ENCODE peak calls at places on chromosome 4, in ten cellular contexts. One of them, this sample, is unnamed.

GRCh38 chr4:131013226-131013625 is 1917.3 kb downstream of the C4orf33 start:
- DNase-seq in neural progenitor cell: no peak
- DNase-seq in astrocyte: no peak
- DNase-seq in GM23248: no peak
- DNase-seq in K562: no peak
- DNase-seq in mammary epithelial cell: no peak
- DNase-seq in hepatocyte: no peak
- DNase-seq in PC-3: no peak
- DNase-seq in endothelial cell of umbilical vein: no peak
- DNase-seq in MM.1S: no peak
- DNase-seq in this sample: no peak

GRCh38 chr4:158172558-158173258 is at the start of gene GASK1B:
- DNase-seq in astrocyte: peak; percentile 79
- DNase-seq in mammary epithelial cell: peak; percentile 42
- DNase-seq in PC-3: peak; percentile 70
- DNase-seq in K562: no peak
- DNase-seq in GM23248: peak; percentile 75
- DNase-seq in MM.1S: peak; percentile 59
- DNase-seq in neural progenitor cell: peak; percentile 49
- DNase-seq in endothelial cell of umbilical vein: peak; percentile 91
- DNase-seq in hepatocyte: peak; percentile 76
- DNase-seq in this sample: peak; percentile 80

GRCh38 chr4:137676357-137676998 is 144.2 kb upstream of the PCDH18 start:
- DNase-seq in neural progenitor cell: no peak
- DNase-seq in mammary epithelial cell: no peak
- DNase-seq in GM23248: no peak
- DNase-seq in MM.1S: no peak
- DNase-seq in hepatocyte: no peak
- DNase-seq in PC-3: peak; percentile 33
- DNase-seq in astrocyte: no peak
- DNase-seq in K562: no peak
- DNase-seq in endothelial cell of umbilical vein: no peak
- DNase-seq in this sample: no peak

GRCh38 chr4:168549145-168549544 is 52.3 kb downstream of the PALLD start:
- DNase-seq in neural progenitor cell: no peak
- DNase-seq in mammary epithelial cell: no peak
- DNase-seq in GM23248: no peak
- DNase-seq in K562: no peak
- DNase-seq in astrocyte: no peak
- DNase-seq in PC-3: no peak
- DNase-seq in hepatocyte: no peak
- DNase-seq in MM.1S: no peak
- DNase-seq in endothelial cell of umbilical vein: no peak
- DNase-seq in this sample: no peak

GRCh38 chr4:74297556-74297955 is 10.7 kb upstream of the EPGN start:
- DNase-seq in mammary epithelial cell: no peak
- DNase-seq in endothelial cell of umbilical vein: no peak
- DNase-seq in GM23248: no peak
- DNase-seq in PC-3: no peak
- DNase-seq in hepatocyte: no peak
- DNase-seq in neural progenitor cell: no peak
- DNase-seq in MM.1S: no peak
- DNase-seq in astrocyte: no peak
- DNase-seq in K562: no peak
- DNase-seq in this sample: no peak

GRCh38 chr4:165209796-165210195 is 2.4 kb downstream of the KLHL2 start:
- DNase-seq in neural progenitor cell: no peak
- DNase-seq in K562: no peak
- DNase-seq in astrocyte: no peak
- DNase-seq in mammary epithelial cell: no peak
- DNase-seq in GM23248: no peak
- DNase-seq in PC-3: peak; percentile 2
- DNase-seq in hepatocyte: no peak
- DNase-seq in MM.1S: no peak
- DNase-seq in endothelial cell of umbilical vein: no peak
- DNase-seq in this sample: no peak

GRCh38 chr4:161522031-161522430 is 641.8 kb downstream of the FSTL5 start:
- DNase-seq in neural progenitor cell: no peak
- DNase-seq in K562: no peak
- DNase-seq in PC-3: no peak
- DNase-seq in hepatocyte: no peak
- DNase-seq in mammary epithelial cell: no peak
- DNase-seq in endothelial cell of umbilical vein: peak; percentile 12
- DNase-seq in MM.1S: no peak
- DNase-seq in astrocyte: peak; percentile 20
- DNase-seq in GM23248: no peak
- DNase-seq in this sample: peak; percentile 12

GRCh38 chr4:30103455-30103854 is 616.7 kb upstream of the PCDH7 start:
- DNase-seq in K562: no peak
- DNase-seq in MM.1S: no peak
- DNase-seq in GM23248: peak; percentile 1
- DNase-seq in mammary epithelial cell: peak; percentile 14
- DNase-seq in neural progenitor cell: no peak
- DNase-seq in astrocyte: peak; percentile 10
- DNase-seq in PC-3: peak; percentile 54
- DNase-seq in endothelial cell of umbilical vein: peak; percentile 71
- DNase-seq in hepatocyte: no peak
- DNase-seq in this sample: peak; percentile 32

GRCh38 chr4:26298198-26298950 is 22.4 kb upstream of the RBPJ start:
- DNase-seq in hepatocyte: no peak
- DNase-seq in endothelial cell of umbilical vein: peak; percentile 6
- DNase-seq in astrocyte: peak; percentile 65
- DNase-seq in GM23248: peak; percentile 86
- DNase-seq in neural progenitor cell: peak; percentile 54
- DNase-seq in PC-3: peak; percentile 71
- DNase-seq in mammary epithelial cell: no peak
- DNase-seq in MM.1S: no peak
- DNase-seq in K562: no peak
- DNase-seq in this sample: peak; percentile 81

GRCh38 chr4:176084769-176085168 is 19.1 kb downstream of the WDR17 start:
- DNase-seq in mammary epithelial cell: no peak
- DNase-seq in PC-3: no peak
- DNase-seq in MM.1S: no peak
- DNase-seq in K562: no peak
- DNase-seq in neural progenitor cell: no peak
- DNase-seq in GM23248: peak; percentile 3
- DNase-seq in hepatocyte: no peak
- DNase-seq in endothelial cell of umbilical vein: no peak
- DNase-seq in astrocyte: no peak
- DNase-seq in this sample: no peak

GRCh38 chr4:41757521-41758156 is 9.1 kb upstream of the PHOX2B start:
- DNase-seq in PC-3: peak; percentile 35
- DNase-seq in GM23248: no peak
- DNase-seq in neural progenitor cell: peak; percentile 43
- DNase-seq in MM.1S: no peak
- DNase-seq in astrocyte: no peak
- DNase-seq in K562: no peak
- DNase-seq in hepatocyte: no peak
- DNase-seq in mammary epithelial cell: no peak
- DNase-seq in endothelial cell of umbilical vein: peak; percentile 78
- DNase-seq in this sample: no peak

GRCh38 chr4:1082215-1083182 is 30.9 kb downstream of the RNF212 start:
- DNase-seq in MM.1S: peak; percentile 15
- DNase-seq in hepatocyte: peak; percentile 62
- DNase-seq in K562: no peak
- DNase-seq in mammary epithelial cell: peak; percentile 98
- DNase-seq in GM23248: peak; percentile 97
- DNase-seq in astrocyte: peak; percentile 59
- DNase-seq in PC-3: peak; percentile 92
- DNase-seq in neural progenitor cell: no peak
- DNase-seq in endothelial cell of umbilical vein: peak; percentile 43
- DNase-seq in this sample: peak; percentile 73

GRCh38 chr4:139083533-139084424 is 68.2 kb downstream of the NOCT start:
- DNase-seq in mammary epithelial cell: peak; percentile 85
- DNase-seq in PC-3: peak; percentile 85
- DNase-seq in K562: peak; percentile 72
- DNase-seq in hepatocyte: peak; percentile 95
- DNase-seq in astrocyte: peak; percentile 88
- DNase-seq in endothelial cell of umbilical vein: peak; percentile 91
- DNase-seq in MM.1S: peak; percentile 91
- DNase-seq in neural progenitor cell: peak; percentile 95
- DNase-seq in GM23248: peak; percentile 94
- DNase-seq in this sample: peak; percentile 94

GRCh38 chr4:73421708-73422457 is 14.1 kb upstream of the AFP start:
- DNase-seq in hepatocyte: no peak
- DNase-seq in K562: no peak
- DNase-seq in endothelial cell of umbilical vein: no peak
- DNase-seq in GM23248: no peak
- DNase-seq in PC-3: no peak
- DNase-seq in astrocyte: no peak
- DNase-seq in MM.1S: no peak
- DNase-seq in neural progenitor cell: no peak
- DNase-seq in mammary epithelial cell: no peak
- DNase-seq in this sample: no peak

GRCh38 chr4:181157647-181158046 is 1085.6 kb upstream of the TENM3 start:
- DNase-seq in hepatocyte: no peak
- DNase-seq in astrocyte: no peak
- DNase-seq in neural progenitor cell: no peak
- DNase-seq in PC-3: no peak
- DNase-seq in mammary epithelial cell: no peak
- DNase-seq in endothelial cell of umbilical vein: no peak
- DNase-seq in MM.1S: peak; percentile 74
- DNase-seq in GM23248: no peak
- DNase-seq in K562: no peak
- DNase-seq in this sample: no peak

GRCh38 chr4:3762264-3762663 is 3.9 kb upstream of the ADRA2C start:
- DNase-seq in MM.1S: no peak
- DNase-seq in mammary epithelial cell: no peak
- DNase-seq in neural progenitor cell: no peak
- DNase-seq in GM23248: no peak
- DNase-seq in astrocyte: no peak
- DNase-seq in PC-3: no peak
- DNase-seq in endothelial cell of umbilical vein: no peak
- DNase-seq in K562: no peak
- DNase-seq in hepatocyte: no peak
- DNase-seq in this sample: no peak

GRCh38 chr4:185004562-185005208 is 13.6 kb upstream of the HELT start:
- DNase-seq in K562: no peak
- DNase-seq in hepatocyte: no peak
- DNase-seq in neural progenitor cell: peak; percentile 69
- DNase-seq in PC-3: no peak
- DNase-seq in GM23248: no peak
- DNase-seq in mammary epithelial cell: no peak
- DNase-seq in MM.1S: no peak
- DNase-seq in astrocyte: no peak
- DNase-seq in endothelial cell of umbilical vein: no peak
- DNase-seq in this sample: no peak

GRCh38 chr4:128810331-128810870 is 901 bp downstream of the JADE1 start:
- DNase-seq in neural progenitor cell: peak; percentile 23
- DNase-seq in GM23248: peak; percentile 65
- DNase-seq in MM.1S: peak; percentile 69
- DNase-seq in endothelial cell of umbilical vein: no peak
- DNase-seq in hepatocyte: peak; percentile 51
- DNase-seq in K562: peak; percentile 65
- DNase-seq in astrocyte: peak; percentile 64
- DNase-seq in mammary epithelial cell: no peak
- DNase-seq in PC-3: peak; percentile 13
- DNase-seq in this sample: peak; percentile 52

DNA sequence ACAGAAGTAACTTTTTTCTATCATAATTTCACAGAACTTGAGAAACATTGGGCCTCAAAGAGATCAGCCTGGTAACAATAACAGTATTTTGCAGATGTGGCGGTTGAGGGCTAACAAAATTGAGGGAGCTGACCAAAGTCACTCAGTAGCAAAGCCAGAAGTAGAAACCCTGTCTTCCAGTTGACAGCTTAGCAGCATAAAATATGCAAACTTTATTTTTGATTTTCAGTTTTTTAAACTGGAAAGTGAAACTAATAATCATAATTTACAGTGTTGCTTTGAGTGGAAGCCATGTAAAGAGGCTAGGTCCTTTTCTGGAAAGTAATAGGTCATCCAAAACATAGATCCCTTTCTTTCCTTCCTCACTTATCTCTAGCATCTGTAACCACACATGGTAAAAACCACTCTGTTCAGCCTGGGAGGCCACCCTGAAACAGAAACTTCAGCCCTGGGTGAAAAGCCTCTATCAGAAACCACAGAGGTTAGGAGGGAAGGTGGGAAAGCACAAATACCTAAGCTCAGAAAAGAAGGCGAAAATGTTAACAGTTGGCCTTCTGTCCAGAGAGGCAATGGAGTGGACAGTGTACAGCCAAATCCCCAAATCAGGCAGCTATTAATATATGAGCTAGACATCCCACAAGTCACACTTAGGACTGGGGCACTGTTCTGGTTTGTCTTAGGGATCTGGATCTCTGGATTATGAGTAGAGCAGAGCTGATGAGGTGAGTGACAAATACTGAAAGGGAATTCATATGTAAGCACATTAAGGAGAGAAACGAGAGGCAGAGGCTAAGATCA is 61.1 kb upstream of the ARSJ start:
- DNase-seq in astrocyte: peak; percentile 63
- DNase-seq in endothelial cell of umbilical vein: no peak
- DNase-seq in K562: no peak
- DNase-seq in mammary epithelial cell: peak; percentile 84
- DNase-seq in GM23248: peak; percentile 6
- DNase-seq in PC-3: peak; percentile 29
- DNase-seq in MM.1S: peak; percentile 74
- DNase-seq in hepatocyte: no peak
- DNase-seq in neural progenitor cell: no peak
- DNase-seq in this sample: peak; percentile 17
- TF ChIP-seq EZH2 in astrocyte: no peak
- TF ChIP-seq EZH2 in endothelial cell of umbilical vein: no peak
- TF ChIP-seq EZH2 in K562: no peak
- TF ChIP-seq EZH2 in mammary epithelial cell: no peak
- TF ChIP-seq EZH2 in GM23248: no peak
- TF ChIP-seq EZH2 in PC-3: no peak
- TF ChIP-seq EZH2 in MM.1S: no peak
- TF ChIP-seq EZH2 in hepatocyte: no peak
- TF ChIP-seq EZH2 in neural progenitor cell: no peak
- TF ChIP-seq EZH2 in this sample: no peak

GRCh38 chr4:141912831-141913230 is 276.4 kb downstream of the IL15 start:
- DNase-seq in neural progenitor cell: no peak
- DNase-seq in astrocyte: no peak
- DNase-seq in MM.1S: no peak
- DNase-seq in PC-3: no peak
- DNase-seq in endothelial cell of umbilical vein: peak; percentile 97
- DNase-seq in GM23248: no peak
- DNase-seq in K562: peak; percentile 69
- DNase-seq in hepatocyte: peak; percentile 14
- DNase-seq in mammary epithelial cell: no peak
- DNase-seq in this sample: peak; percentile 10
- H3K4me2 ChIP-seq in neural progenitor cell: no peak overlapping the region
- H3K4me2 ChIP-seq in astrocyte: no peak overlapping the region
- H3K4me2 ChIP-seq in MM.1S: no peak overlapping the region
- H3K4me2 ChIP-seq in PC-3: no peak overlapping the region
- H3K4me2 ChIP-seq in endothelial cell of umbilical vein: peak overlapping the region; percentile 2
- H3K4me2 ChIP-seq in GM23248: no peak overlapping the region
- H3K4me2 ChIP-seq in K562: peak overlapping the region; percentile 12
- H3K4me2 ChIP-seq in hepatocyte: no peak overlapping the region
- H3K4me2 ChIP-seq in mammary epithelial cell: no peak overlapping the region
- H3K4me2 ChIP-seq in this sample: no peak overlapping the region

GRCh38 chr4:110628321-110629213 is 5.7 kb upstream of the PITX2 start:
- DNase-seq in PC-3: no peak
- DNase-seq in neural progenitor cell: peak; percentile 68
- DNase-seq in astrocyte: no peak
- DNase-seq in K562: no peak
- DNase-seq in mammary epithelial cell: no peak
- DNase-seq in MM.1S: no peak
- DNase-seq in endothelial cell of umbilical vein: no peak
- DNase-seq in GM23248: no peak
- DNase-seq in hepatocyte: no peak
- DNase-seq in this sample: no peak
- H3K9me3 ChIP-seq in PC-3: no peaks in the 10 kb centered on the region
- H3K9me3 ChIP-seq in neural progenitor cell: no peaks in the 10 kb centered on the region
- H3K9me3 ChIP-seq in astrocyte: peaks cover 11% of the 10 kb centered on the region
- H3K9me3 ChIP-seq in K562: no peaks in the 10 kb centered on the region
- H3K9me3 ChIP-seq in mammary epithelial cell: peaks cover 4% of the 10 kb centered on the region
- H3K9me3 ChIP-seq in MM.1S: no peaks in the 10 kb centered on the region
- H3K9me3 ChIP-seq in endothelial cell of umbilical vein: no peaks in the 10 kb centered on the region
- H3K9me3 ChIP-seq in GM23248: no peaks in the 10 kb centered on the region
- H3K9me3 ChIP-seq in hepatocyte: no peaks in the 10 kb centered on the region
- H3K9me3 ChIP-seq in this sample: no peaks in the 10 kb centered on the region

GRCh38 chr4:190019023-190019858 is 7.8 kb downstream of the FRG2 start:
- DNase-seq in endothelial cell of umbilical vein: no peak
- DNase-seq in astrocyte: no peak
- DNase-seq in neural progenitor cell: peak; percentile 46
- DNase-seq in mammary epithelial cell: no peak
- DNase-seq in GM23248: peak; percentile 15
- DNase-seq in PC-3: no peak
- DNase-seq in hepatocyte: no peak
- DNase-seq in MM.1S: no peak
- DNase-seq in K562: no peak
- DNase-seq in this sample: no peak
- TF ChIP-seq EZH2 in endothelial cell of umbilical vein: no peak
- TF ChIP-seq EZH2 in astrocyte: no peak
- TF ChIP-seq EZH2 in neural progenitor cell: peak; percentile 68
- TF ChIP-seq EZH2 in mammary epithelial cell: no peak
- TF ChIP-seq EZH2 in GM23248: peak; percentile 59
- TF ChIP-seq EZH2 in PC-3: no peak
- TF ChIP-seq EZH2 in hepatocyte: no peak
- TF ChIP-seq EZH2 in MM.1S: no peak
- TF ChIP-seq EZH2 in K562: no peak
- TF ChIP-seq EZH2 in this sample: peak; percentile 19

This sample was measured in fibroblast of lung.